ENCODE peak calls at places on chromosomes 1 and 21, in nine cellular contexts. C is fibroblast of lung, S is HCT116, T is HFF-Myc, M is BJ, N is GM20000, F is neural progenitor cell, Q is CD14-positive monocyte, I is SK-N-SH. J is an unnamed sample.
A peak's percentile ranks its signal among the peaks of the same experiment; 100 is the strongest.

GRCh38 chr1:7783178-7783711 is 846 bp upstream of the PER3 start:
- DNase-seq in C (peak; percentile 55), S (no peak), T (no peak), M (no peak), N (peak; percentile 76), F (no peak), Q (peak; percentile 46), I (no peak), J (peak; percentile 73)

GRCh38 chr1:58618303-58618702 is 41.3 kb upstream of the TACSTD2 start:
- DNase-seq in C (peak; percentile 95), S (no peak), T (peak; percentile 85), M (peak; percentile 89), N (no peak), F (no peak), Q (peak; percentile 92), I (no peak), J (no peak)

GRCh38 chr1:160644399-160644798 is 2.4 kb downstream of the SLAMF1 start:
- DNase-seq in C (no peak), S (no peak), T (no peak), M (no peak), N (no peak), F (no peak), Q (no peak), I (no peak), J (no peak)

GRCh38 chr1:98044766-98045165 is 123.9 kb upstream of the DPYD start:
- DNase-seq in C (no peak), S (no peak), T (no peak), M (no peak), N (no peak), F (no peak), Q (no peak), I (peak; percentile 29), J (no peak)

GRCh38 chr1:209708297-209708696 is 3.7 kb downstream of the HSD11B1 start:
- DNase-seq in C (no peak), S (no peak), T (no peak), M (no peak), N (no peak), F (no peak), Q (no peak), I (no peak), J (no peak)

GRCh38 chr1:101203812-101204540 is 32.8 kb upstream of the S1PR1 start:
- DNase-seq in C (peak; percentile 65), S (no peak), T (no peak), M (peak; percentile 35), N (no peak), F (peak; percentile 15), Q (no peak), I (peak; percentile 30), J (no peak)

GRCh38 chr1:54152696-54153095 is at the start of gene CDCP2:
- DNase-seq in C (no peak), S (no peak), T (no peak), M (no peak), N (no peak), F (no peak), Q (no peak), I (no peak), J (no peak)

GRCh38 chr1:180235077-180235501 is 5.0 kb downstream of the LHX4 start:
- DNase-seq in C (no peak), S (no peak), T (no peak), M (no peak), N (no peak), F (peak; percentile 70), Q (no peak), I (no peak), J (no peak)

GRCh38 chr1:50109647-50110075 is 941 bp downstream of the ELAVL4 start:
- DNase-seq in C (peak; percentile 2), S (no peak), T (no peak), M (no peak), N (no peak), F (no peak), Q (no peak), I (no peak), J (no peak)

GRCh38 chr1:234886081-234886874 is 242.4 kb downstream of the TOMM20 start:
- DNase-seq in C (no peak), S (no peak), T (no peak), M (peak; percentile 36), N (no peak), F (no peak), Q (no peak), I (no peak), J (no peak)

GRCh38 chr21:30629173-30629572 is 5.8 kb upstream of the KRTAP20-2 start:
- DNase-seq in C (no peak), S (no peak), T (no peak), M (no peak), N (no peak), F (no peak), Q (no peak), I (no peak), J (no peak)

GRCh38 chr1:66929289-66929688 is 4.5 kb downstream of the MIER1 start:
- DNase-seq in C (no peak), S (no peak), T (no peak), M (no peak), N (no peak), F (no peak), Q (no peak), I (no peak), J (no peak)

GRCh38 chr1:4652631-4653327 is 1.6 kb upstream of the AJAP1 start:
- DNase-seq in C (no peak), S (peak; percentile 8), T (no peak), M (no peak), N (peak; percentile 87), F (peak; percentile 80), Q (no peak), I (peak; percentile 92), J (peak; percentile 83)
- TF ChIP-seq CTCF in C (peak; percentile 49), S (peak; percentile 18), T (peak; percentile 90), M (peak; percentile 93), N (peak; percentile 92), F (peak; percentile 95), Q (peak; percentile 100), I (peak; percentile 67), J (peak; percentile 96)

GRCh38 chr21:42143111-42143510 is 72.0 kb downstream of the UMODL1 start:
- DNase-seq in C (no peak), S (no peak), T (no peak), M (no peak), N (no peak), F (no peak), Q (no peak), I (no peak), J (no peak)

GRCh38 chr21:42144221-42144620 is 73.1 kb downstream of the UMODL1 start:
- DNase-seq in C (no peak), S (no peak), T (no peak), M (no peak), N (no peak), F (no peak), Q (no peak), I (no peak), J (no peak)

GRCh38 chr21:42146251-42146805 is 72.6 kb upstream of the ABCG1 start:
- DNase-seq in C (no peak), S (no peak), T (no peak), M (no peak), N (no peak), F (no peak), Q (no peak), I (no peak), J (no peak)

GRCh38 chr21:42145569-42146250 is 73.2 kb upstream of the ABCG1 start:
- DNase-seq in C (peak; percentile 29), S (peak; percentile 21), T (no peak), M (no peak), N (peak; percentile 93), F (peak; percentile 79), Q (no peak), I (peak; percentile 92), J (peak; percentile 88)

DNA sequence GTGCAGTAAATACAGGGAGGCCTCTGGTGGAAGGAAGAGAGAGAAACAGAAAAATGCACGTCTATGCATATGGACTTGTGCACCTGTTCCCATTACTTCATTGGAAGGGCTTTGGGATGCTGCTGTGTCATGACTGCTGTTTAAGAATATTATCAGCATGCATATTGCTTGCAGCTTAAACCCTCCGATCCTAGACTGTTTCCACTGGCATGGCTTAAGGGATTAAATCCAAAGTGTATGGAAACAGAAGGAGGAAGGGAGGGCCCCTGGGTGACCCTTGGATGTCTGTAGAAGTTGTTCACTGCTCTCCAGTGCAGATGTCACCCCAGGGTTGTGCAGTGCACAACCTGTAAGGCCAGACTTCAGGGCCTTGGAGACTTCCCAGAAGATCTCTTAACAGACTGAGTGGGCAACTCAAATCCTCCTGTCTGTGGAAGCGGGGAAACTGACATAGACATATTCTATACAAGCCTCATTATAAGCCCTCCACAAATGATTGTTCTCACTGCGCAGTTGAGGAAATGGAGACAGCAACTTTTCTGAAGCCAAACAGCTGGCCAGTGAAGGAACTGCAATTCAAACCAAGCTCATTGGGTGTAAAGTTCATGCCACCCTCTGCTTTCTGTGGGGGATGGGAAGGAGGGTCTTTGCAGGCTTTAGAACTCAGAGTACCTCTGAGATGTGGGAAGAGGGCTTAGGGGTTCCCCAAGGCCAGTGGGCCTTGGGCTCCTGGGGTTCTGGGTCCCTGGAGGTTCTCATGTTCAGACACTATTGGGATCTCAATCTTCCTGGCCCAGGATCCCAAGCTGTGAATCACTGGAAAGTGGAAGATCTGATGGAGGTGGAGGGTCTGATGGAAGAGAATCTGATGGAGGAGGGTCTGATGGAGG is 73.8 kb downstream of the UMODL1 start:
- DNase-seq in C (no peak), S (no peak), T (no peak), M (no peak), N (no peak), F (no peak), Q (peak; percentile 3), I (no peak), J (no peak)
- TF ChIP-seq CTCF in C (no peak), S (no peak), T (no peak), M (no peak), N (no peak), F (no peak), Q (no peak), I (no peak), J (no peak)

DNA sequence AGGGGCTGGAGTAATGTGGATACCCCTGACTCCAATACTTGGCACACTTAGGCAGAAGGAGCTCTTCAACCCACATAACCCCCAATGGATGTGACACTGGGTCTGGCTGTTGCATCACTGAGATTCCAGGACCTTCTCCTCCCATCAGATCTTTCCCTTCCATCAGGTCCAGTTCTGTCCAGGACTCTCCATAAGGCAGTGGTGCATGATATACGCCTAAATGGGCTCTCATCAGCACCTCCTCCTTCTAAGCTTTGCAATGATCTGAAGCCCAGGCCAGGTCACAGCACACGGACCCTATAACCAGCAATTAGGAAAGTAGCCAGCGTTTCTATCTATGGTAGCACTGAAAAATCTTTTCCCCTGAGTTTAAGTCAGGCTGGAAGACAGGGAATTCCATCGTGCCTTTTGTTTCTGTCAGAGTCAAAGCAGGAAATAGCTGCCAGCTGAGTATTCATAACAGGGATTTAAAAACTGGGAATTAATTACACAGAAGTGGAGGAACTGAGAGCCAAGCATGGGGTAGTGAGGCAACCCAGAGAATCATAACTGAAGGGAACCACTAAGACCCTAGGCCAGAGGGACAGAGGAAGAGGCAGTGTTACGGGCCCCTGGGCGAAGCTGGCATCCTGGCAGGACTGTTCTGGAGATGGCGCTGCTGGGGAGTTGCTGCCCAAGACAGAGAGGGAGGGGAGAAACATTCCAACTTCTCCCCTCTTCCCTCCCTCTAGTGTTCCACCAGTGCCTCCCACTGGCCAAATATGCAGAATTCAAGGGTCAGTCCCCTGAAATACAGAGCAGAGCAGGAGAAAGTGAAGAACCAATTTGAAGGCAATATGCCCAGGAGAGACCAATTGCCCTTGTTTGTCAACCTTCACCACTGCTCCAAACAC is 37.5 kb upstream of the HOOK1 start:
- DNase-seq in C (peak; percentile 51), S (no peak), T (no peak), M (no peak), N (no peak), F (no peak), Q (no peak), I (no peak), J (no peak)
- TF ChIP-seq CTCF in C (no peak), S (no peak), T (peak; percentile 11), M (peak; percentile 28), N (no peak), F (peak; percentile 27), Q (no peak), I (peak; percentile 55), J (no peak)

GRCh38 chr1:53062731-53063591 is 948 bp downstream of the PODN start:
- DNase-seq in C (no peak), S (no peak), T (no peak), M (no peak), N (no peak), F (peak; percentile 59), Q (no peak), I (peak; percentile 72), J (peak; percentile 18)
- TF ChIP-seq CTCF in C (peak; percentile 13), S (no peak), T (no peak), M (no peak), N (no peak), F (peak; percentile 30), Q (no peak), I (no peak), J (no peak)